ENCODE peak calls at places on chromosome 20, in four cellular contexts. P, L, E and M are unnamed samples.

GRCh38 chr20:5719861-5720401 is 30.3 kb upstream of the SHLD1 start:
- DNase-seq in P (peak; percentile 42), E (no peak), L (peak; percentile 58), M (peak; percentile 46)

GRCh38 chr20:9989066-9989724 is 45.6 kb upstream of the ANKEF1 start:
- DNase-seq in P (peak; percentile 52), E (no peak), L (peak; percentile 88), M (peak; percentile 39)

GRCh38 chr20:58651548-58651822 is 402 bp downstream of the STX16 start:
- DNase-seq in E (no peak), L (no peak), P (no peak), M (no peak)

GRCh38 chr20:10611357-10611756 is 62.4 kb downstream of the JAG1 start:
- DNase-seq in P (peak; percentile 57), L (peak; percentile 86), E (no peak), M (no peak)

GRCh38 chr20:7798176-7798575 is 142.1 kb downstream of the HAO1 start:
- DNase-seq in P (peak; percentile 25), L (peak; percentile 28), E (no peak), M (peak; percentile 4)

GRCh38 chr20:19048898-19049889 is 163.2 kb upstream of the SLC24A3 start:
- DNase-seq in E (no peak), P (no peak), L (no peak), M (no peak)

GRCh38 chr20:7151666-7152065 is 384.2 kb downstream of the BMP2 start:
- DNase-seq in L (peak; percentile 67), P (peak; percentile 59), E (no peak), M (no peak)

GRCh38 chr20:23305098-23305497 is 45.5 kb upstream of the NXT1 start:
- DNase-seq in L (peak; percentile 77), E (peak; percentile 19), P (peak; percentile 87), M (peak; percentile 55)

GRCh38 chr20:47785900-47786762 is 850 bp upstream of the SULF2 start:
- DNase-seq in P (peak; percentile 76), E (no peak), L (peak; percentile 85), M (peak; percentile 41)

GRCh38 chr20:5885866-5886265 is 64.5 kb downstream of the TRMT6 start:
- DNase-seq in P (no peak), L (no peak), E (no peak), M (no peak)

GRCh38 chr20:4135385-4136077 is 120.2 kb upstream of the RNF24 start:
- DNase-seq in P (peak; percentile 98), L (peak; percentile 96), E (no peak), M (peak; percentile 95)

GRCh38 chr20:37980876-37981275 is 52.4 kb downstream of the TTI1 start:
- DNase-seq in L (no peak), P (no peak), E (no peak), M (no peak)

GRCh38 chr20:36167826-36168634 is 13.5 kb downstream of the EPB41L1 start:
- DNase-seq in P (peak; percentile 72), L (peak; percentile 59), E (no peak), M (no peak)

GRCh38 chr20:58212636-58213035 is 15.8 kb downstream of the ANKRD60 start:
- DNase-seq in P (no peak), E (no peak), L (no peak), M (no peak)

GRCh38 chr20:59182401-59183044 is 18.9 kb downstream of the ZNF831 start:
- DNase-seq in P (no peak), L (no peak), E (no peak), M (no peak)

GRCh38 chr20:60049601-60050000 is 91.4 kb downstream of the CDH26 start:
- DNase-seq in L (no peak), E (no peak), P (no peak), M (no peak)

GRCh38 chr20:51439160-51439689 is 103.3 kb downstream of the NFATC2 start:
- DNase-seq in E (no peak), P (no peak), L (no peak), M (no peak)

GRCh38 chr20:18835850-18836249 is 22.3 kb downstream of the SCP2D1 start:
- DNase-seq in E (no peak), P (no peak), L (no peak), M (no peak)

GRCh38 chr20:19813839-19814238 is 55.8 kb downstream of the RIN2 start:
- DNase-seq in L (no peak), P (peak; percentile 71), E (no peak), M (no peak)

GRCh38 chr20:59299961-59300340 is 460 bp upstream of the EDN3 start:
- DNase-seq in E (no peak), L (no peak), P (no peak), M (no peak)

GRCh38 chr20:9441948-9442347 is 72.4 kb upstream of the LAMP5 start:
- DNase-seq in E (no peak), P (no peak), L (no peak), M (no peak)

GRCh38 chr20:23396961-23397620 is 24.2 kb downstream of the NAPB start:
- DNase-seq in L (peak; percentile 56), E (no peak), P (peak; percentile 14), M (no peak)

GRCh38 chr20:33042983-33043730 is 10.5 kb upstream of the BPIFB3 start:
- DNase-seq in P (no peak), E (no peak), L (no peak), M (no peak)

GRCh38 chr20:1324598-1325172 is 4.3 kb downstream of the SDCBP2 start:
- DNase-seq in P (peak; percentile 70), L (peak; percentile 70), E (no peak), M (peak; percentile 85)

GRCh38 chr20:2276015-2276414 is 19.8 kb upstream of the TGM3 start:
- DNase-seq in L (no peak), P (no peak), E (no peak), M (no peak)

GRCh38 chr20:32482251-32483220 is 102.6 kb downstream of the NOL4L start:
- DNase-seq in L (peak; percentile 31), E (peak; percentile 80), P (no peak), M (no peak)

GRCh38 chr20:35595901-35596300 is 19.7 kb upstream of the SPAG4 start:
- DNase-seq in E (no peak), P (no peak), L (no peak), M (no peak)

GRCh38 chr20:11980263-11980662 is 62.6 kb downstream of the BTBD3 start:
- DNase-seq in L (no peak), P (no peak), E (no peak), M (no peak)

GRCh38 chr20:18537651-18538050 is 29.6 kb upstream of the SMIM26 start:
- DNase-seq in L (peak; percentile 71), P (no peak), E (no peak), M (no peak)

GRCh38 chr20:43690943-43691598 is 24.2 kb downstream of the MYBL2 start:
- DNase-seq in E (no peak), L (no peak), P (no peak), M (no peak)

GRCh38 chr20:9926007-9926406 is 87.1 kb upstream of the PAK5 start:
- DNase-seq in P (no peak), L (no peak), E (no peak), M (no peak)

GRCh38 chr20:49985157-49985556 is 2.4 kb downstream of the SNAI1 start:
- DNase-seq in E (no peak), P (no peak), L (no peak), M (no peak)

GRCh38 chr20:49987015-49987867 is 4.5 kb downstream of the SNAI1 start:
- DNase-seq in E (no peak), L (peak; percentile 34), P (no peak), M (no peak)

GRCh38 chr20:49986049-49986448 is 3.3 kb downstream of the SNAI1 start:
- DNase-seq in E (no peak), P (no peak), L (peak; percentile 37), M (no peak)

GRCh38 chr20:49984426-49985153 is 1.8 kb downstream of the SNAI1 start:
- DNase-seq in L (peak; percentile 36), P (no peak), E (no peak), M (no peak)

GRCh38 chr20:49985617-49986016 is 2.8 kb downstream of the SNAI1 start:
- DNase-seq in E (no peak), P (no peak), L (no peak), M (no peak)
- H3K4me3 ChIP-seq in E (peak overlapping the region; percentile 59), P (peak overlapping the region; percentile 98), L (peak overlapping the region; percentile 74), M (peak overlapping the region; percentile 79)

DNA sequence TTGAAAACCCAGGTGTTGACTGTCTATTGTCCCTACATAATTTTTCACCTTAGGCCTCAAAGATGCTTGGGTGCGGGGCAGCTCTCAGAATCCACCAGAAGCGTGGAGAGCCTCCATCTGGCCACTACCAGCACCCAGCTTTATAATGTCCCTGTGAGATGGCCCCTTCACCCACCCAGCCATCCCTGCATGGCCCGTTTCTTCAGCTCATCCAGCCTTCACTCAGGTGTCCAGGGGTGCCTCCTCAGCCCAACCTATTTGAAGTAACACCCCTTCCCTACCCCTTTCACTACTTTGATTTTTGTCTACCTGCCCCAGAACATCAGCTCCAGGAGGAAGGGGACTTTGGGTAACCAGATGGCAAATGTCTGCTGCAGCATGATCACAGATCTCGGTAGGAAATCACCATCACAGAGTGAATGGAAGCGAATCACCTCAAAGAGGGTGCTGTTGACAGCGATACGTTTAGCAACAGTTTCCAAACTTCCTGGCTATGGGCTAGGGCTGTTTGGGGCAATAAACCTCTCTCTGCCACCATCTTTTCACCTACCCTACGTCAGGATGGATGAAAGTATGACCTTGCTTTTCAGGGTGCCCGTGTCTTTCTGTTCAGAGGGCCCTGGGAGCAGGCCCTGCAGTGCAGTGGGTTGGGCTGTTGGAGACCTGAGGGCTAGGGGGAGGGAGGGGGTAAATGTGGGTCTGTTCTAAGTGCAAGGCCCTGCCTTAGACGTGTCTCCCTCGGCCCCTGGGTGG is 1.2 kb upstream of the SLC17A9 start:
- DNase-seq in E (no peak), L (no peak), P (no peak), M (no peak)
- H3K4me3 ChIP-seq in E (no peak overlapping the region), L (no peak overlapping the region), P (no peak overlapping the region), M (no peak overlapping the region)

DNA sequence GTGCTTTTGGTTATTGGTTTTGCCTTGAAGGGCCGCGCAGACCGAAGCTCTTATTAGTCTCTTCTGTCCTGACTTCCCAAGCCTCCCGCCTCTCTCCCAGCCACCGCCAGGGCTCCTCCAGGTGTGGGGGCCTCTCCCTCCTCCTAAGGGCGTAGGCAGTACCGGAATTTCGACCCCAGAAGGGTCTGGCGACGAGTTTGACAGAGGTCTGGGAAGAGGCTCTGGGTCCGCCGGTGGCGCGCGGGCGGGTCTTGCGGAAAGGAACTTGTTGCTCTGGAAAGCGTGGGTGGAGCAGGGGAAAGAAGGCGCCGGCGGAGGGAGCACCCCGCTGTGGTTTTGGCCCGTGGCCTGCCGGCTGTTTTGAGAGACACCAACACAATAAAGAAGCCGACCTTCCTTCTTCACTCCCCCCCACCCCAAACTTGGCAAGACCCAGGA is 1.8 kb downstream of the PCSK2 start:
- DNase-seq in P (no peak), E (peak; percentile 71), L (no peak), M (no peak)
- H3K4me3 ChIP-seq in P (no peak overlapping the region), E (peak overlapping the region; percentile 20), L (no peak overlapping the region), M (no peak overlapping the region)

GRCh38 chr20:62003567-62004405 is 61.9 kb downstream of the TAF4 start:
- DNase-seq in E (no peak), P (no peak), L (no peak), M (no peak)
- H3K4me3 ChIP-seq in E (no peak overlapping the region), P (no peak overlapping the region), L (no peak overlapping the region), M (no peak overlapping the region)